ENCODE peak calls at places on chromosome 12, in five cellular contexts. Z is HepG2; R is heart left ventricle; E is CD4-positive, alpha-beta memory T cell; I is neural progenitor cell. Q is an unnamed sample.

GRCh38 chr12:57735198-57735855 is 3.2 kb downstream of the AGAP2 start:
- DNase-seq in Z (peak; percentile 23), R (no peak), E (no peak), I (peak; percentile 69), Q (no peak)

GRCh38 chr12:93122569-93123091 is 193.5 kb upstream of the EEA1 start:
- DNase-seq in Z (peak; percentile 81), R (no peak), E (no peak), I (no peak), Q (no peak)

GRCh38 chr12:104620761-104621531 is 164.2 kb downstream of the CHST11 start:
- DNase-seq in Z (no peak), R (no peak), E (no peak), I (no peak), Q (no peak)

GRCh38 chr12:28164644-28165313 is 25.5 kb upstream of the CCDC91 start:
- DNase-seq in Z (peak; percentile 54), R (no peak), E (no peak), I (no peak), Q (no peak)

GRCh38 chr12:53380797-53381738 is 1.1 kb downstream of the SP1 start:
- DNase-seq in Z (no peak), R (no peak), E (no peak), I (peak; percentile 53), Q (no peak)

GRCh38 chr12:43407816-43408645 is 144.0 kb downstream of the ADAMTS20 start:
- DNase-seq in Z (no peak), R (no peak), E (no peak), I (no peak), Q (no peak)

GRCh38 chr12:76455582-76456345 is 103.8 kb downstream of the OSBPL8 start:
- DNase-seq in Z (peak; percentile 62), R (no peak), E (peak; percentile 54), I (peak; percentile 60), Q (no peak)

GRCh38 chr12:124506145-124506831 is 61.1 kb downstream of the NCOR2 start:
- DNase-seq in Z (no peak), R (peak; percentile 92), E (no peak), I (peak; percentile 28), Q (peak; percentile 97)

GRCh38 chr12:27148373-27148772 is 66.0 kb upstream of the C12orf71 start:
- DNase-seq in Z (no peak), R (no peak), E (no peak), I (no peak), Q (no peak)

GRCh38 chr12:15691372-15691771 is 97.8 kb downstream of the EPS8 start:
- DNase-seq in Z (no peak), R (no peak), E (no peak), I (no peak), Q (no peak)

GRCh38 chr12:24360907-24361306 is 411.4 kb upstream of the SOX5 start:
- DNase-seq in Z (peak; percentile 58), R (no peak), E (no peak), I (no peak), Q (no peak)

GRCh38 chr12:835754-836493 is 83.5 kb downstream of the WNK1 start:
- DNase-seq in Z (no peak), R (no peak), E (no peak), I (no peak), Q (no peak)

GRCh38 chr12:52181757-52182156 is 10.1 kb downstream of the KRT80 start:
- DNase-seq in Z (no peak), R (no peak), E (no peak), I (peak; percentile 73), Q (no peak)

GRCh38 chr12:5534800-5535199 is 102.9 kb downstream of the NTF3 start:
- DNase-seq in Z (no peak), R (no peak), E (no peak), I (no peak), Q (no peak)

GRCh38 chr12:123886931-123887582 is 85.6 kb downstream of the CCDC92 start:
- DNase-seq in Z (no peak), R (no peak), E (no peak), I (no peak), Q (no peak)

GRCh38 chr12:47190271-47190750 is 110.6 kb upstream of the AMIGO2 start:
- DNase-seq in Z (no peak), R (no peak), E (no peak), I (no peak), Q (no peak)

DNA sequence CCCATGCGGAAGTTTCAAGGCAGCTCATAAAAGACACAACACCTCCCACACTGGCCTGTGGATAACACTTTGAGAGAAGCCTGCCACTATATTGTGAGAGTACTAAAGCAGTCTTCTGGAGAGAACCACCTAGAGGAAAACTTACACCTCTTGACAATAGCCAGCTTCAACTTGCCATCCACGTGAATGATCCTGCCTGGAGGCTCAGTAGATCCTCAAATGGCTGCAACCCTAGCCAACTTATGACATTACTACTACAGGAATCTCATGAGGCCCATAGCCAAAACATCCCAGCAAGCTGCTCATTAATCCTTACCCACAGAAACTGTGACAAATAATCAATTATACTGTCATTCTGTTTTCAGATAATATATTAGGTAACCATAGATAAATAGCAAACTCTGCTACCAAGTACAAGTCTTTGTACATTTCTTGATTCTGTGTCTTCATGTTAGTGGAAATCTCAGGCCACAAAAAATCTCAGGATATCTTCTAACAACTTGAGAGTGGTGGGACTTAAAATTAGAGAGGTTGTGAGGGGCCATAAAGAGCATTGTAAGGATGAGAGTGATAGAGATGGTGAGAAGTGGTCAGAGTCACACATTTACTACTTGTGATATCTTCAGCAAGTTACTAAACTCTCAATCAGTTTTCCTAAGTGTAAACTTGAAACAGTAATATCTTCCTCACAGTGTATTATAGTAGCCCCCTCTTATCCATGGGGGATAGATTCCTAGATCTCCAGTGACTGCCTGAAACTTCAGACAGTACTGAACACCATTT is 368.0 kb downstream of the C12orf50 start:
- DNase-seq in Z (no peak), R (no peak), E (no peak), I (no peak), Q (no peak)
- H3K4me3 ChIP-seq in Z (no peak overlapping the region), R (no peak overlapping the region), E (no peak overlapping the region), I (no peak overlapping the region), Q (no peak overlapping the region)

DNA sequence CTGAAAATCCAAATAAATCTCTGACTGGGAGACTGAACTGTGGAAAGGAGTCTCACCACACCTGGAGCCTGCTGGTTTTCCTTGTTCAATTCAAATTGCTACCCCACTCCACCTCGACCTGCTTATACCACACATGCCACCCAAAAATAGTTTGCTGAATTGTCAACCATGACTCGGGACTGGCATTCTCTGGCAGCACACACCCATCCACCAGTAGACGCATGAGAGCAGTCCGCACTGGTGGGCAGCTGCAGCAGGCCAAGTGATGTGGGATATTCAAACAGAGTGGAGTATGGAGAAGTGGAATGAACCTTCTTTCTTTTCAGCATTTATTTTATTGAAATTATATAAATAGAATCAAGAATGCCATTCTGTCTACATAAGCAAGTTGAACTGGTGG is 38.7 kb upstream of the SYCP3 start:
- DNase-seq in Z (no peak), R (peak; percentile 37), E (no peak), I (no peak), Q (no peak)
- H3K27ac ChIP-seq in Z (no peak overlapping the region), R (no peak overlapping the region), E (no peak overlapping the region), I (no peak overlapping the region), Q (no peak overlapping the region)

GRCh38 chr12:118827047-118827446 is 154.3 kb upstream of the SRRM4 start:
- DNase-seq in Z (no peak), R (no peak), E (no peak), I (no peak), Q (no peak)
- H3K27me3 ChIP-seq in Z (no peaks in the 10 kb centered on the region), R (no peaks in the 10 kb centered on the region), E (no peaks in the 10 kb centered on the region), I (no peaks in the 10 kb centered on the region), Q (no peaks in the 10 kb centered on the region)

GRCh38 chr12:60266381-60266852 is 670.6 kb downstream of the SLC16A7 start:
- DNase-seq in Z (peak; percentile 76), R (no peak), E (no peak), I (no peak), Q (no peak)
- H3K4me3 ChIP-seq in Z (no peak overlapping the region), R (no peak overlapping the region), E (no peak overlapping the region), I (no peak overlapping the region), Q (no peak overlapping the region)

DNA sequence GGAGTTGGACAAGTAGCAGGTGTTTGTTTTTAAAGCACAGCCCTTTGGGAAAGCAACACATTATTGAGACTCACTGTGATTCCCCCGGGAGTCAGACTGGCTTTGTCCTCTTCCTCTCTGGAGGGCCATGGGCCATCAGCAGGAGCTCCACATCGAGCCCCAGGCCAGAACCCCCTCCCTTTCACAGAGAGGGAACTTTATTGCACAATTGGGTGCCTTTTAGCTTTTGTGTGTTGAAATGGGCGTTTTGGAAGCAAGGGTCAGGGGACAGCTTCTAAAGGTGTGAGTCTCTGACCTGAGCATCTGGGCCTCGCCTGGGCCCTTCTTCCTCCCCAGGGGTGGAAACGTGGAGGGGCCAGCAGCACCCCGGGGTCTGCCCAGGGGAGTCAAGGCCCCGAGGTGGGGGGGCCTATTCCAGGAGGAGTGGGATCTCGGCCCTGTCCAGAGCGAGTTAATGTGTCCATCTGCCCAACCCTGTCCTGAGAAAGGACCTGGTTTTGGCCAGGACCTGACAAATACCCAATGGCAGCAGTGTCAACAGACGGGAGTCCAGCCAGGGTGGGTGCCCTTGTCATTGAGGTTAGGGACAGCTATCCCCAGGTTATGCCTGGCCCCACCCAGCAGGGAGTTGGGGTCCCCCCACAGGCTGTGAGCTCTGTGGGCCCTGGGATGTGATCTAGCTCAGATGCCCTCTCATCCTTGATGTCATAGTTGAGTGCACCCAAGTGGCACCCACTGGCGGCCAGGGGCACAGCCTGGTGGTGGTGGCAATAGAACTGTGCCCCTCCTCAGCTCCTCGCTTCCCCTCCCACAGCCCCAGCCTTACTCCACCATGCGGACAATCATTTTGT is 37.1 kb downstream of the SLC8B1 start:
- DNase-seq in Z (no peak), R (no peak), E (no peak), I (no peak), Q (no peak)
- H3K27ac ChIP-seq in Z (no peak overlapping the region), R (peak overlapping the region; percentile 82), E (no peak overlapping the region), I (no peak overlapping the region), Q (peak overlapping the region; percentile 84)

GRCh38 chr12:3227076-3227975 is 150.1 kb downstream of the TSPAN9 start:
- DNase-seq in Z (no peak), R (no peak), E (no peak), I (peak; percentile 42), Q (no peak)
- H3K27me3 ChIP-seq in Z (no peaks in the 10 kb centered on the region), R (no peaks in the 10 kb centered on the region), E (no peaks in the 10 kb centered on the region), I (no peaks in the 10 kb centered on the region), Q (no peaks in the 10 kb centered on the region)

GRCh38 chr12:86663173-86663572 is 407.0 kb upstream of the MGAT4C start:
- DNase-seq in Z (no peak), R (no peak), E (no peak), I (no peak), Q (no peak)
- H3K4me3 ChIP-seq in Z (no peak overlapping the region), R (no peak overlapping the region), E (no peak overlapping the region), I (no peak overlapping the region), Q (no peak overlapping the region)

GRCh38 chr12:22287776-22288621 is 46.5 kb downstream of the ST8SIA1 start:
- DNase-seq in Z (no peak), R (no peak), E (peak; percentile 22), I (peak; percentile 41), Q (no peak)
- H3K27ac ChIP-seq in Z (no peak overlapping the region), R (no peak overlapping the region), E (no peak overlapping the region), I (no peak overlapping the region), Q (no peak overlapping the region)

DNA sequence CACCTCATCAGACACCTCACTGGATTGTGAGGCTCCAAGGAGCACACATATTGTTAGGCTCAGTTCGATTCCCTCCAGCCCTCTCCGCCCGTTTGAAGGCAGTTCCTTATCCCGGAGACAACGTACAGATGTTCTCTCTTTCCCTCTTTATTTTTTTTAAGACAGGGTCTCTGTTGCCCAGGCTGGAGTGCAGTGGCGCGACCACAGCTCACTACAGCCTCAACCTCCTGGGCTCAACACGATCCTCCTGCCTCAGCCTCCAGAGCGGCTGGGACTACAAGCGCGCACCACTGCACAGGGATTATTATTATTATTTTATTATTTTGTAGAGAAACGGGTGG is 718 bp upstream of the TROAP start:
- DNase-seq in Z (no peak), R (no peak), E (no peak), I (no peak), Q (no peak)
- H3K27me3 ChIP-seq in Z (no peaks in the 10 kb centered on the region), R (no peaks in the 10 kb centered on the region), E (no peaks in the 10 kb centered on the region), I (peaks cover 14% of the 10 kb centered on the region), Q (no peaks in the 10 kb centered on the region)

Q was measured in right cardiac atrium.